ENCODE peak calls at places on chromosomes 7 and 10, in eight cellular contexts. One of them, this sample, is unnamed.

GRCh38 chr7:45402480-45403218 is 171.5 kb upstream of the ADCY1 start:
- DNase-seq in IMR-90: peak
- DNase-seq in transverse colon: no peak
- DNase-seq in stomach: no peak
- DNase-seq in A549: no peak
- DNase-seq in colonic mucosa: no peak
- DNase-seq in GM13976: no peak
- DNase-seq in cardiac muscle cell: peak
- DNase-seq in this sample: peak

GRCh38 chr7:54546986-54547314 is 4.8 kb downstream of the VSTM2A start:
- DNase-seq in GM13976: no peak
- DNase-seq in colonic mucosa: no peak
- DNase-seq in stomach: no peak
- DNase-seq in transverse colon: no peak
- DNase-seq in cardiac muscle cell: no peak
- DNase-seq in IMR-90: no peak
- DNase-seq in A549: no peak
- DNase-seq in this sample: no peak

GRCh38 chr7:44534501-44534900 is 6.6 kb downstream of the NPC1L1 start:
- DNase-seq in colonic mucosa: peak
- DNase-seq in IMR-90: no peak
- DNase-seq in GM13976: peak
- DNase-seq in stomach: no peak
- DNase-seq in A549: peak
- DNase-seq in transverse colon: peak
- DNase-seq in cardiac muscle cell: peak
- DNase-seq in this sample: peak

GRCh38 chr7:129422727-129423126 is 11.5 kb upstream of the STRIP2 start:
- DNase-seq in stomach: no peak
- DNase-seq in colonic mucosa: no peak
- DNase-seq in A549: no peak
- DNase-seq in transverse colon: no peak
- DNase-seq in IMR-90: no peak
- DNase-seq in GM13976: no peak
- DNase-seq in cardiac muscle cell: no peak
- DNase-seq in this sample: no peak

GRCh38 chr10:110534571-110534970 is 32.9 kb upstream of the SMC3 start:
- DNase-seq in IMR-90: no peak
- DNase-seq in colonic mucosa: no peak
- DNase-seq in stomach: no peak
- DNase-seq in GM13976: no peak
- DNase-seq in A549: no peak
- DNase-seq in transverse colon: no peak
- DNase-seq in cardiac muscle cell: no peak
- DNase-seq in this sample: no peak

GRCh38 chr10:14327535-14327934 is 3.2 kb downstream of the FRMD4A start:
- DNase-seq in cardiac muscle cell: no peak
- DNase-seq in colonic mucosa: no peak
- DNase-seq in A549: no peak
- DNase-seq in GM13976: no peak
- DNase-seq in transverse colon: no peak
- DNase-seq in stomach: no peak
- DNase-seq in IMR-90: no peak
- DNase-seq in this sample: no peak

GRCh38 chr7:104980969-104981670 is 32.9 kb upstream of the KMT2E start:
- DNase-seq in transverse colon: no peak
- DNase-seq in colonic mucosa: no peak
- DNase-seq in IMR-90: peak
- DNase-seq in GM13976: peak
- DNase-seq in cardiac muscle cell: peak
- DNase-seq in stomach: no peak
- DNase-seq in A549: peak
- DNase-seq in this sample: no peak

GRCh38 chr7:137900137-137900536 is 53.4 kb upstream of the DGKI start:
- DNase-seq in A549: no peak
- DNase-seq in transverse colon: no peak
- DNase-seq in IMR-90: no peak
- DNase-seq in colonic mucosa: no peak
- DNase-seq in stomach: no peak
- DNase-seq in cardiac muscle cell: no peak
- DNase-seq in GM13976: no peak
- DNase-seq in this sample: no peak

GRCh38 chr10:6493521-6494451 is 86.3 kb downstream of the PRKCQ start:
- DNase-seq in cardiac muscle cell: peak
- DNase-seq in A549: no peak
- DNase-seq in IMR-90: peak
- DNase-seq in colonic mucosa: no peak
- DNase-seq in GM13976: no peak
- DNase-seq in stomach: no peak
- DNase-seq in transverse colon: no peak
- DNase-seq in this sample: no peak

GRCh38 chr10:46248651-46249131 is 38.1 kb upstream of the ANTXRL start:
- DNase-seq in colonic mucosa: peak
- DNase-seq in IMR-90: no peak
- DNase-seq in transverse colon: no peak
- DNase-seq in A549: no peak
- DNase-seq in stomach: peak
- DNase-seq in GM13976: no peak
- DNase-seq in cardiac muscle cell: no peak
- DNase-seq in this sample: no peak

GRCh38 chr7:141074162-141074989 is 512 bp downstream of the TMEM178B start:
- DNase-seq in transverse colon: no peak
- DNase-seq in colonic mucosa: no peak
- DNase-seq in GM13976: peak
- DNase-seq in A549: no peak
- DNase-seq in stomach: no peak
- DNase-seq in cardiac muscle cell: peak
- DNase-seq in IMR-90: no peak
- DNase-seq in this sample: peak

GRCh38 chr10:128316327-128316726 is 190.1 kb upstream of the MKI67 start:
- DNase-seq in A549: no peak
- DNase-seq in stomach: no peak
- DNase-seq in GM13976: no peak
- DNase-seq in transverse colon: no peak
- DNase-seq in IMR-90: no peak
- DNase-seq in cardiac muscle cell: no peak
- DNase-seq in colonic mucosa: no peak
- DNase-seq in this sample: no peak
- TF ChIP-seq CTCF in A549: no peak
- TF ChIP-seq CTCF in stomach: no peak
- TF ChIP-seq CTCF in GM13976: no peak
- TF ChIP-seq CTCF in transverse colon: no peak
- TF ChIP-seq CTCF in IMR-90: no peak
- TF ChIP-seq CTCF in cardiac muscle cell: no peak
- TF ChIP-seq CTCF in colonic mucosa: no peak
- TF ChIP-seq CTCF in this sample: no peak

GRCh38 chr10:77456414-77456813 is 181.2 kb downstream of the KCNMA1 start:
- DNase-seq in A549: no peak
- DNase-seq in transverse colon: peak
- DNase-seq in IMR-90: peak
- DNase-seq in cardiac muscle cell: no peak
- DNase-seq in colonic mucosa: peak
- DNase-seq in stomach: peak
- DNase-seq in GM13976: no peak
- DNase-seq in this sample: no peak
- TF ChIP-seq CTCF in A549: no peak
- TF ChIP-seq CTCF in transverse colon: peak
- TF ChIP-seq CTCF in IMR-90: no peak
- TF ChIP-seq CTCF in cardiac muscle cell: no peak
- TF ChIP-seq CTCF in colonic mucosa: peak
- TF ChIP-seq CTCF in stomach: no peak
- TF ChIP-seq CTCF in GM13976: no peak
- TF ChIP-seq CTCF in this sample: no peak

GRCh38 chr10:61903991-61904350 is 2.5 kb downstream of the ARID5B start:
- DNase-seq in IMR-90: peak
- DNase-seq in transverse colon: no peak
- DNase-seq in GM13976: no peak
- DNase-seq in A549: no peak
- DNase-seq in cardiac muscle cell: no peak
- DNase-seq in stomach: no peak
- DNase-seq in colonic mucosa: no peak
- DNase-seq in this sample: no peak

GRCh38 chr10:61900829-61901783 is at the start of gene ARID5B:
- DNase-seq in A549: peak
- DNase-seq in stomach: peak
- DNase-seq in GM13976: peak
- DNase-seq in colonic mucosa: peak
- DNase-seq in IMR-90: peak
- DNase-seq in transverse colon: peak
- DNase-seq in cardiac muscle cell: peak
- DNase-seq in this sample: peak

GRCh38 chr10:61903184-61903990 is 1.9 kb downstream of the ARID5B start:
- DNase-seq in IMR-90: peak
- DNase-seq in A549: peak
- DNase-seq in cardiac muscle cell: peak
- DNase-seq in transverse colon: peak
- DNase-seq in GM13976: peak
- DNase-seq in stomach: peak
- DNase-seq in colonic mucosa: peak
- DNase-seq in this sample: peak

GRCh38 chr10:61901829-61902447 is 439 bp downstream of the ARID5B start:
- DNase-seq in GM13976: no peak
- DNase-seq in IMR-90: no peak
- DNase-seq in stomach: no peak
- DNase-seq in cardiac muscle cell: peak
- DNase-seq in A549: peak
- DNase-seq in colonic mucosa: no peak
- DNase-seq in transverse colon: peak
- DNase-seq in this sample: no peak

DNA sequence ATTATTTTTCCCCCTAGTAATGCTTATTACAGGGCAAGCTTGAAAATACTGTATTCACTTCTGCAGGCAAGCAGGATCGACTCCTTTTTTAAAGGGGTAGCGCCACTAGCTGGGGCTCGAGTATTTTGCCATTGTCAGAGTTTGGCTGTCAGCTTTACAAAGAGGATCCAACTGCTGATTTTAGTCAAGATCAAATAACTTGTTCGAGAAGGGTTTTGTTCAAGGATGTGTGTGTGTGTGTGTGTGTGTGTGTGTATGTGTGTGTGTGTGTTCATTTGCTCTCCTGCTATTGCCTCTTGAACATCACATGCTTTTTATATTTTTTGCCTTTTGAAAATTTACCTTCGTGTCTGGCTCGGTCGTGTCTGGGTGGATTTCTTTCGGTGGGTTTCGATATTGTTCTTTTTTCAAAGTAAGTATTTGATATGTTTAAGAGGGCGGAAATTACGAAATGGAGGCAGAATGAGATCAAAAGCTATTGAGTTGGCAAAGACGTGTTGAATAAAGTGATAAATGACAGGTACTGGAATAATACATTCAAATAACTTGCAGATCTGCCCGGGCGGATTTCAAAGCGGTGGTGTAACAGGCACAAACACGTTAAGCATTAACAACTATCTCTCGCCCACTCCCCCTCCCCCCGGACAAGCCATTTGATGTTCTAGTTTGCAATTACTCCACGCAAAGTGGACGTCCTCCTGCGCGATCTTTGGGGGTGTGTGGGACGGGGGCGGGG is 1.1 kb downstream of the ARID5B start:
- DNase-seq in GM13976: peak
- DNase-seq in IMR-90: peak
- DNase-seq in cardiac muscle cell: peak
- DNase-seq in transverse colon: peak
- DNase-seq in stomach: peak
- DNase-seq in colonic mucosa: peak
- DNase-seq in A549: peak
- DNase-seq in this sample: peak
- TF ChIP-seq CTCF in GM13976: peak
- TF ChIP-seq CTCF in IMR-90: peak
- TF ChIP-seq CTCF in cardiac muscle cell: peak
- TF ChIP-seq CTCF in transverse colon: no peak
- TF ChIP-seq CTCF in stomach: no peak
- TF ChIP-seq CTCF in colonic mucosa: no peak
- TF ChIP-seq CTCF in A549: no peak
- TF ChIP-seq CTCF in this sample: no peak

GRCh38 chr7:149787428-149788299 is 14.3 kb upstream of the ZNF467 start:
- DNase-seq in transverse colon: no peak
- DNase-seq in IMR-90: no peak
- DNase-seq in GM13976: no peak
- DNase-seq in colonic mucosa: no peak
- DNase-seq in cardiac muscle cell: peak
- DNase-seq in stomach: peak
- DNase-seq in A549: peak
- DNase-seq in this sample: no peak
- TF ChIP-seq CTCF in transverse colon: peak
- TF ChIP-seq CTCF in IMR-90: no peak
- TF ChIP-seq CTCF in GM13976: no peak
- TF ChIP-seq CTCF in colonic mucosa: no peak
- TF ChIP-seq CTCF in cardiac muscle cell: peak
- TF ChIP-seq CTCF in stomach: no peak
- TF ChIP-seq CTCF in A549: peak
- TF ChIP-seq CTCF in this sample: no peak

DNA sequence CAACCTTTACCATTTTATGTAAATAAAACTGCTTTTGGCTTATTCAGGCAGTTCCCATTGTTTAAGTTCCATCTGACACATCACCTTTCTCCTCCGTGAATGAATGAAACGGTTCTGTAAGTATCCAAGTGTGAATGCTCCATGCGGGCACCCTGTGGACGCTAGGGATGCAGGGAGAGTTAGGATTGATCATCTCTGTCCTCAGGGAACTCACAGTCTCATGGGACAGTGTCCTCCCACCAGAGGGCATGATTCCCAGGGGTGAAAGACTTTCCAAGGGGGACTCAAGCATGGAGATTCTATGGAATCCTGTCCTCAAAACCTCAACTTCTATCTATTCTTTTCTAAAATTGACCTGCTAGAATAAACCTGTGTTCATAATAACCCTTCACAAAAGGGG is 98.8 kb downstream of the HECW1 start:
- DNase-seq in stomach: no peak
- DNase-seq in GM13976: no peak
- DNase-seq in IMR-90: no peak
- DNase-seq in A549: peak
- DNase-seq in transverse colon: no peak
- DNase-seq in colonic mucosa: no peak
- DNase-seq in cardiac muscle cell: no peak
- DNase-seq in this sample: peak
- TF ChIP-seq CTCF in stomach: no peak
- TF ChIP-seq CTCF in GM13976: no peak
- TF ChIP-seq CTCF in IMR-90: no peak
- TF ChIP-seq CTCF in A549: peak
- TF ChIP-seq CTCF in transverse colon: no peak
- TF ChIP-seq CTCF in colonic mucosa: no peak
- TF ChIP-seq CTCF in cardiac muscle cell: no peak
- TF ChIP-seq CTCF in this sample: no peak

GRCh38 chr10:133124357-133125211 is 35.4 kb upstream of the KNDC1 start:
- DNase-seq in colonic mucosa: no peak
- DNase-seq in A549: peak
- DNase-seq in transverse colon: peak
- DNase-seq in stomach: peak
- DNase-seq in IMR-90: no peak
- DNase-seq in GM13976: no peak
- DNase-seq in cardiac muscle cell: peak
- DNase-seq in this sample: peak
- TF ChIP-seq CTCF in colonic mucosa: peak
- TF ChIP-seq CTCF in A549: peak
- TF ChIP-seq CTCF in transverse colon: peak
- TF ChIP-seq CTCF in stomach: peak
- TF ChIP-seq CTCF in IMR-90: peak
- TF ChIP-seq CTCF in GM13976: peak
- TF ChIP-seq CTCF in cardiac muscle cell: peak
- TF ChIP-seq CTCF in this sample: peak